ENCODE peak calls at places on chromosomes 3 and 15, in nine cellular contexts. H is caudate nucleus; L is mammary epithelial cell; R is RWPE1; O is CD4-positive, alpha-beta T cell; B is activated CD4-positive, CD25-positive, alpha-beta regulatory T cell; G is HEK293T; K is lower lobe of right lung; I is skeletal muscle cell. M is an unnamed sample.

GRCh38 chr15:64146041-64146440 is 5.5 kb upstream of the SNX22 start:
- DNase-seq in I (no peak), H (no peak), O (no peak), K (no peak), R (no peak), L (no peak), G (no peak), B (no peak), M (no peak)

GRCh38 chr15:90987561-90988141 is 6.7 kb downstream of the PRC1 start:
- DNase-seq in L (peak), H (no peak), I (no peak), K (no peak), R (no peak), G (no peak), B (no peak), O (no peak), M (no peak)

GRCh38 chr3:10514407-10515069 is 9.2 kb upstream of the ATP2B2 start:
- DNase-seq in L (no peak), I (no peak), H (no peak), O (no peak), B (no peak), K (no peak), G (no peak), R (no peak), M (no peak)

GRCh38 chr3:138890555-138891187 is 55.9 kb upstream of the PIK3CB start:
- DNase-seq in L (no peak), B (no peak), I (no peak), G (no peak), O (no peak), H (no peak), K (no peak), R (no peak), M (no peak)

GRCh38 chr3:84724877-84725276 is 233.9 kb upstream of the CADM2 start:
- DNase-seq in K (no peak), G (no peak), B (no peak), O (no peak), H (no peak), L (peak), R (peak), I (peak), M (no peak)

GRCh38 chr3:10205461-10206165 is 40.9 kb downstream of the IRAK2 start:
- DNase-seq in I (peak), R (peak), B (no peak), O (no peak), G (no peak), L (peak), H (no peak), K (no peak), M (no peak)

GRCh38 chr3:196246612-196247308 is 30.4 kb downstream of the SLC51A start:
- DNase-seq in R (no peak), H (no peak), O (no peak), G (no peak), I (no peak), B (no peak), K (no peak), L (peak), M (no peak)

GRCh38 chr3:51691021-51691420 is 15.8 kb upstream of the GRM2 start:
- DNase-seq in L (no peak), B (no peak), R (no peak), K (no peak), I (no peak), O (no peak), G (no peak), H (no peak), M (no peak)

GRCh38 chr3:100160516-100160915 is 46.2 kb upstream of the FILIP1L start:
- DNase-seq in O (no peak), I (no peak), K (no peak), B (no peak), H (no peak), L (no peak), R (no peak), G (no peak), M (no peak)

GRCh38 chr3:170049146-170050000 is 11.6 kb downstream of the GPR160 start:
- DNase-seq in G (no peak), K (peak), L (no peak), R (no peak), B (no peak), I (no peak), O (no peak), H (no peak), M (no peak)

GRCh38 chr3:127493924-127494646 is 96.4 kb downstream of the TPRA1 start:
- DNase-seq in H (no peak), K (no peak), G (no peak), B (no peak), L (no peak), O (no peak), I (no peak), R (no peak), M (no peak)

GRCh38 chr15:95604634-95605036 is 725.9 kb upstream of the NR2F2 start:
- DNase-seq in G (no peak), B (no peak), I (peak), K (no peak), H (no peak), O (no peak), L (no peak), R (peak), M (no peak)

GRCh38 chr15:85899927-85900326 is 105.2 kb upstream of the KLHL25 start:
- DNase-seq in K (no peak), R (no peak), B (no peak), G (peak), H (peak), O (no peak), L (no peak), I (no peak), M (no peak)

GRCh38 chr15:40776537-40777141 is 6.9 kb downstream of the C15orf62 start:
- DNase-seq in H (no peak), G (no peak), K (peak), O (no peak), I (no peak), B (no peak), L (peak), R (peak), M (no peak)

GRCh38 chr3:15451468-15452113 is 24.2 kb downstream of the EAF1 start:
- DNase-seq in G (no peak), R (no peak), B (no peak), L (no peak), K (no peak), I (no peak), O (no peak), H (no peak), M (no peak)

GRCh38 chr15:31360843-31361763 is 34.5 kb downstream of the KLF13 start:
- DNase-seq in O (peak), H (no peak), G (no peak), K (peak), R (peak), B (no peak), L (no peak), I (no peak), M (peak)

GRCh38 chr3:56314842-56315241 is 153.4 kb downstream of the ERC2 start:
- DNase-seq in O (no peak), H (no peak), L (peak), B (no peak), R (no peak), I (peak), G (no peak), K (no peak), M (no peak)

GRCh38 chr15:57218826-57219576 is 157.3 kb upstream of the CGNL1 start:
- DNase-seq in G (no peak), R (no peak), H (no peak), K (no peak), L (peak), I (peak), O (no peak), B (no peak), M (no peak)

GRCh38 chr15:83132861-83133523 is 25.5 kb downstream of the TM6SF1 start:
- DNase-seq in L (no peak), R (no peak), O (no peak), H (no peak), K (no peak), I (no peak), B (no peak), G (no peak), M (no peak)

GRCh38 chr3:20682573-20682972 is 496.6 kb upstream of the SGO1 start:
- DNase-seq in I (no peak), O (no peak), L (no peak), G (no peak), R (no peak), K (no peak), B (no peak), H (no peak), M (no peak)

GRCh38 chr3:42655980-42656679 is 2.6 kb downstream of the ZBTB47 start:
- DNase-seq in I (no peak), G (no peak), K (no peak), O (no peak), R (peak), H (no peak), L (peak), B (no peak), M (no peak)

GRCh38 chr15:22980189-22981136 is at the start of gene CYFIP1:
- DNase-seq in G (peak), R (peak), O (no peak), H (peak), L (peak), I (peak), B (no peak), K (peak), M (peak)

GRCh38 chr3:3065876-3066275 is 44.3 kb downstream of the IL5RA start:
- DNase-seq in K (no peak), G (no peak), O (no peak), I (no peak), H (no peak), L (no peak), B (no peak), R (no peak), M (no peak)

GRCh38 chr3:195583831-195584542 is at the start of gene APOD:
- DNase-seq in G (no peak), B (no peak), I (peak), O (no peak), H (peak), R (peak), K (peak), L (peak), M (peak)

GRCh38 chr3:100710355-100711198 is 1.3 kb downstream of the TFG start:
- DNase-seq in O (peak), R (peak), H (no peak), L (peak), K (no peak), G (peak), B (peak), I (no peak), M (no peak)

GRCh38 chr15:89490550-89491315 is 5.7 kb downstream of the RHCG start:
- DNase-seq in L (no peak), B (no peak), O (no peak), R (no peak), H (no peak), K (no peak), G (no peak), I (no peak), M (no peak)

GRCh38 chr15:57031605-57032004 is 113.2 kb downstream of the TCF12 start:
- DNase-seq in O (no peak), B (no peak), R (no peak), K (no peak), H (peak), G (peak), I (peak), L (no peak), M (peak)

GRCh38 chr3:67601919-67602608 is 52.3 kb downstream of the SUCLG2 start:
- DNase-seq in B (no peak), O (no peak), G (no peak), R (no peak), H (no peak), I (no peak), L (no peak), K (no peak), M (no peak)

GRCh38 chr3:8319935-8320634 is 181.5 kb upstream of the LMCD1 start:
- DNase-seq in I (peak), O (no peak), H (no peak), R (peak), L (peak), K (no peak), B (no peak), G (no peak), M (no peak)

GRCh38 chr3:188720215-188720614 is 451.6 kb upstream of the TPRG1 start:
- DNase-seq in R (no peak), L (no peak), I (no peak), B (no peak), K (no peak), H (no peak), G (no peak), O (no peak), M (no peak)

GRCh38 chr15:78740904-78741274 is 70.4 kb downstream of the ADAMTS7 start:
- DNase-seq in I (no peak), O (no peak), R (no peak), K (no peak), H (no peak), G (no peak), B (no peak), L (no peak), M (no peak)

GRCh38 chr15:70196314-70197291 is 98.9 kb upstream of the TLE3 start:
- DNase-seq in L (peak), B (peak), G (peak), K (peak), O (peak), I (peak), R (peak), H (no peak), M (no peak)

GRCh38 chr15:25244731-25245585 is 193.9 kb downstream of the UBE3A start:
- DNase-seq in B (no peak), R (no peak), H (no peak), I (no peak), O (no peak), G (no peak), K (peak), L (no peak), M (peak)

GRCh38 chr3:186236357-186237020 is 125.5 kb downstream of the DGKG start:
- DNase-seq in L (no peak), I (no peak), K (no peak), R (no peak), H (no peak), B (no peak), O (no peak), G (no peak), M (no peak)

M was measured in dorsolateral prefrontal cortex.